ENCODE peak calls at places on chromosome 17, in ten cellular contexts. X is WERI-Rb-1, Y is brain microvascular endothelial cell, D is colonic mucosa, M is adrenal gland, G is H1, H is tibial nerve, Z is sigmoid colon, P is uterus, T is lower lobe of right lung. S is an unnamed sample. For H3K36me3 and H3K27me3, the result is how much of the 10 kb centered on the place peaks cover.

GRCh38 chr17:64063766-64064224 is 43.4 kb upstream of the ICAM2 start:
- DNase-seq in X (peak), Y (peak), D (peak), M (peak), G (peak), H (no peak), Z (peak), P (peak), T (peak), S (peak)

GRCh38 chr17:40023590-40024292 is 8.5 kb downstream of the CSF3 start:
- DNase-seq in X (no peak), Y (no peak), D (peak), M (peak), G (no peak), H (no peak), Z (peak), P (no peak), T (peak), S (peak)

GRCh38 chr17:61839300-61839786 is 24.0 kb downstream of the BRIP1 start:
- DNase-seq in X (no peak), Y (no peak), D (no peak), M (no peak), G (no peak), H (no peak), Z (no peak), P (no peak), T (no peak), S (no peak)

GRCh38 chr17:80198144-80198661 is 21.9 kb downstream of the SGSH start:
- DNase-seq in X (no peak), Y (no peak), D (no peak), M (peak), G (no peak), H (no peak), Z (no peak), P (no peak), T (no peak), S (peak)

GRCh38 chr17:54901230-54901847 is 687 bp downstream of the TOM1L1 start:
- DNase-seq in X (no peak), Y (no peak), D (peak), M (no peak), G (no peak), H (no peak), Z (no peak), P (no peak), T (no peak), S (no peak)

GRCh38 chr17:69501591-69502468 is 87.3 kb downstream of the MAP2K6 start:
- DNase-seq in X (no peak), Y (no peak), D (peak), M (no peak), G (no peak), H (peak), Z (no peak), P (peak), T (no peak), S (peak)

GRCh38 chr17:13480877-13481276 is 120.9 kb downstream of the HS3ST3A1 start:
- DNase-seq in X (no peak), Y (no peak), D (no peak), M (no peak), G (no peak), H (no peak), Z (no peak), P (no peak), T (no peak), S (no peak)

GRCh38 chr17:77644981-77645380 is 313.5 kb upstream of the TNRC6C start:
- DNase-seq in X (peak), Y (no peak), D (no peak), M (no peak), G (no peak), H (no peak), Z (no peak), P (no peak), T (no peak), S (peak)

GRCh38 chr17:56528636-56529170 is 64.8 kb upstream of the NOG start:
- DNase-seq in X (no peak), Y (no peak), D (no peak), M (no peak), G (no peak), H (no peak), Z (no peak), P (no peak), T (no peak), S (no peak)

GRCh38 chr17:58252141-58252540 is 13.8 kb downstream of the LPO start:
- DNase-seq in X (no peak), Y (no peak), D (no peak), M (no peak), G (no peak), H (no peak), Z (no peak), P (no peak), T (no peak), S (peak)

GRCh38 chr17:76879691-76880090 is 11.5 kb downstream of the MGAT5B start:
- DNase-seq in X (no peak), Y (no peak), D (no peak), M (no peak), G (no peak), H (no peak), Z (no peak), P (no peak), T (no peak), S (no peak)

GRCh38 chr17:63611354-63611753 is 10.7 kb downstream of the TACO1 start:
- DNase-seq in X (no peak), Y (no peak), D (no peak), M (no peak), G (no peak), H (no peak), Z (no peak), P (no peak), T (no peak), S (no peak)

GRCh38 chr17:17198281-17198680 is 7.9 kb downstream of the PLD6 start:
- DNase-seq in X (no peak), Y (no peak), D (no peak), M (no peak), G (no peak), H (no peak), Z (no peak), P (no peak), T (no peak), S (no peak)

GRCh38 chr17:77280304-77280910 is 139.6 kb downstream of the SEC14L1 start:
- DNase-seq in X (no peak), Y (no peak), D (peak), M (no peak), G (no peak), H (no peak), Z (no peak), P (no peak), T (no peak), S (peak)

DNA sequence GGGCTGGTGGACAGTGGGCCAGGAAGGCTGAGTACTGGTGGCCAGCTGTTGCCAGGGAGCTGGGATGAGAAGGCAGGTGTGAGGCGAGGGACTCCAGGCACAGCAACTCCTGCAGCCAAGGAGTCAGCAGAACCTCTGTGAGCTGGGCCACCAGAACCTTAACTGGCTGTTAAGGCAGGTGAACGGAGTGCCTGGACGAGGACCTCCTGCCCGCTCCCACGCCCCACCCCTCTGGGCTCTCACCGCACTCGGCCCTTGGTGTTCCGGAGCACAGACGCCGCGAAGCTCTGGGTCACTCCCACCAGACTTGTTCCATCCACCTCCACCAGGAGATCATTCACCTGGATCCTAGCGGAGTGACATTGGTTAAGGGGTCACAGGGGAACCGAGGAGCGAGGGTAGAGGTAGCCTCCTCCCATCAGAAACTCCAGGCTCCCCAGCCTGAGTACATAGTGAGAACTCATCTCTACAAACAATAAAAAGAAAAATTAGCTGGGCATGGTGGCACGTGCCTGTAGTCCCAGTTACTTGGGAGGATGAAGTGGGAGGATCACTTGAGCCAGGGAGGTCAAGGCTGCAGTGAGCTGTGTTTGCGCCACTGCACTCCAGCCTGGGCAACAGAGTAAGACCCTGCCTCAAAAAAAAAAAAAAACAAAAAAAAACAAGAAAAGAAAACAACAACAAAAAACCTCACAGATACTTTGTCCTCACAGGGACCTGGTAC is 9.3 kb downstream of the PPP1R9B start:
- DNase-seq in X (no peak), Y (no peak), D (no peak), M (no peak), G (no peak), H (no peak), Z (no peak), P (no peak), T (no peak), S (no peak)
- H3K36me3 ChIP-seq in X (half or more), Y (half or more), D (under half), M (half or more), G (under half), H (under half), Z (under half), P (under half), T (half or more), S (half or more)

DNA sequence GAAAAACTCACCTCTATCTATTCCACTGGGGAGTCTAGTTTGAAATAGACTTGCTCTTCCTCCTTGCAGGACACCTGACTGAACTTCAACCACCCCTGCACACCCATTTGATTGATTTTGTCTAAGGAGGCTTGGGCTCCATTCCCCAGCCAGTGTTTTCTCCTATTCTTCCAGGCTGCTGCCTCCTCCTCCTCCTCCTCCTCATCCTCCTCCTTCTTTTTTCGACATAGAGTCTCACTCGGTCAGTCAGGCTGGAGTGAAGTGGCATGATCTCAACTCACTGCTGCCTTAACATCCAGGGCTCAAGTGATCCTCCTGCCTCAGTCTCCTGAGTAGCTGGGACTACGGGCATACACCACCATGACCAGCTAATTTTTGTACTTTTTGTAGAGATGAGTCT is 1.8 kb upstream of the DLX4 start:
- DNase-seq in X (no peak), Y (no peak), D (no peak), M (no peak), G (no peak), H (no peak), Z (no peak), P (no peak), T (no peak), S (no peak)
- H3K27me3 ChIP-seq in X (under half), Y (half or more), D (half or more), M (half or more), G (half or more), H (under half), Z (half or more), P (half or more), T (half or more), S (half or more)

GRCh38 chr17:81911277-81911961 is at the start of gene PCYT2:
- DNase-seq in X (peak), Y (peak), D (peak), M (peak), G (no peak), H (peak), Z (peak), P (peak), T (peak), S (peak)

GRCh38 chr17:81911969-81912368 is 770 bp upstream of the PCYT2 start:
- DNase-seq in X (no peak), Y (no peak), D (no peak), M (no peak), G (no peak), H (no peak), Z (no peak), P (no peak), T (no peak), S (no peak)

GRCh38 chr17:81913394-81914102 is 2.3 kb upstream of the PCYT2 start:
- DNase-seq in X (no peak), Y (no peak), D (no peak), M (no peak), G (no peak), H (no peak), Z (no peak), P (no peak), T (no peak), S (no peak)

GRCh38 chr17:81914103-81914850 is 3.1 kb upstream of the PCYT2 start:
- DNase-seq in X (no peak), Y (no peak), D (no peak), M (no peak), G (no peak), H (no peak), Z (peak), P (no peak), T (no peak), S (no peak)

DNA sequence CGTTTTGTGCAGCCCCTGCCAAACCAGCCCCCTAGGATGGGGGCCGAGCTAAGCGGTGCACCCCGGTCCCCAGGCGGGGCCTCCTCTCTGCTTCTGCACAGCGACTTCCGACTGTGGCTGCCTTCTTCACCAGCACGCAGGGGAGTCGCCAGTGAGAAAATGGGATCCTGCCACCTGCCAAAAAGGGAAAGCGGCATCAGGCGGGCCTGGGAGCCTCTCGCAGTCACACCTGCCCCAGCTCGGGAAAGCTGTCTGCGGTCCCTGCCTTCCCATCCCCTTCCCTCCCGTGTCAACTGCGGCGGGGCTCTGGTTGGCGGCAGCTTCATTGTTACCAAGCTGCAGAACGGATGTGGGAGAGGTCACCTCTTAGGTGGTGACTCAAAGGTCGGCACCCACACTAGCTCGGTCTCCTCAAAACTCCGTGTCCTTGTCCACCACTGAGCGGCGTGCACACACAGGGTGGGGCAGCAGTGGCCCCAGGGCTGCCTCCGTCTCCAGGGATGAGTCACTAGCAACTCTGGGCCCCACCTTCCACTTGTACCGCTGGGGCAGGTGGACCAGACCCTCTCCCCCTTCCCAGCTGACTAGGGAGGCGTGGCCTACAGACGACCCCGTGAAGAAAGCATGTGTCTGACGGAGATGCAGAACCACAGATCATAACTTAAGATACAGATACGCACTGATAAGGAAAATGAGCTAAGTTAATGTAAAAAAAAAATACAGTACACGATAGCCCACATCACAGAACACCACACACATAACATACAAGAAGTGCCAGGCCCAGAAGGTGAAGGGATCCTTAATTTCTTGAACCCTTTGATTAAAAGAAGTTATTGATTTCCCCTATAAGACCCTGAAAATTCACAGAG is 1.5 kb upstream of the PCYT2 start:
- DNase-seq in X (no peak), Y (no peak), D (no peak), M (no peak), G (no peak), H (no peak), Z (peak), P (no peak), T (no peak), S (no peak)
- TF ChIP-seq CTCF in X (no peak), Y (no peak), D (no peak), M (no peak), G (no peak), H (no peak), Z (no peak), P (no peak), T (no peak), S (no peak)

DNA sequence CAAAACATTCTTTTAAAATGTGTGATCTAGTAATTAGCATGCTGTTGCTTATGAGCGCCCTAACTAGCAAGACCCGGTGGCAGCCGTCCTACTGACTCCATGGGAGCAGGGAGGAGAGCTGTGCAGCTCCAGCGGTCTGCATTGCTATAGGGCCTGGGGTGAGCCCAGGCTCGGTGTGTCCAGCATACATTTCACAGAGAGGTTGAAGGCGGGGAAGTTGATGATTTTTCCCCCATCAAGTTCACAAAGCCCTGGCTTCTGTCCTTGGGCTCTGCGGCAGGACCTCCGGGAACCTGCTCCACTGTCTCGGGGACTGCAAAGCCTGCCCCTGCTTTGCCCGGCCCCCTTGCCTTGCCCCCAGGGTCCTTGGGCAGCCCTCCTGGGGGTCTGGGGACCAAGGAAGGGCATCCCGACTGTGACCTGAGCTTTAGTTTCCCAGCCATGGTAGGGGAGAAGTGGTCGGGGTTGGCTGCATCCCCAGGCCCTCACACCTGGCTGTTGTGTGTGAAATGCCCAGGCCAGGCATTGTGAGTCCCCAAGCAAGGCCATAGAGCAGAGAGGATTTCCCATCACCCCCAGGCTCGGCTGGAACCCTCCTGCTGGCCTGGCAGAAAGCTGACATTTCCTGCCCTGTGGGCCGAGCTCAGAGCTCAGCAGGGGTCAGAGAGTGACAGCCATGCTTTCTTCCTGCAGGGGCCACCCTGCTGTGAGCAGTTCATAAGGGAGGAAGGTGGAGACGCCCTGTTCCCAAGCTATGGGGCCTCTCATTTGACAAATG is 24.8 kb downstream of the KCNJ12 start:
- DNase-seq in X (no peak), Y (no peak), D (no peak), M (no peak), G (no peak), H (no peak), Z (no peak), P (no peak), T (no peak), S (peak)
- H3K36me3 ChIP-seq in X (under half), Y (under half), D (under half), M (under half), G (under half), H (under half), Z (under half), P (under half), T (under half), S (under half)

GRCh38 chr17:36001109-36001735 is at the start of gene CCL15:
- DNase-seq in X (no peak), Y (no peak), D (peak), M (no peak), G (no peak), H (no peak), Z (no peak), P (no peak), T (no peak), S (no peak)

GRCh38 chr17:36002631-36003030 is 1.3 kb upstream of the CCL15 start:
- DNase-seq in X (no peak), Y (no peak), D (no peak), M (no peak), G (no peak), H (no peak), Z (no peak), P (no peak), T (no peak), S (no peak)

GRCh38 chr17:35998018-35998545 is 3.3 kb downstream of the CCL15 start:
- DNase-seq in X (no peak), Y (no peak), D (no peak), M (no peak), G (no peak), H (no peak), Z (no peak), P (no peak), T (no peak), S (no peak)

GRCh38 chr17:36001862-36002603 is 680 bp upstream of the CCL15 start:
- DNase-seq in X (peak), Y (no peak), D (peak), M (no peak), G (no peak), H (no peak), Z (no peak), P (no peak), T (peak), S (no peak)

GRCh38 chr17:36000730-36001108 is 634 bp downstream of the CCL15 start:
- DNase-seq in X (no peak), Y (no peak), D (peak), M (no peak), G (no peak), H (no peak), Z (no peak), P (no peak), T (no peak), S (peak)
- H3K27me3 ChIP-seq in X (under half), Y (under half), D (under half), M (under half), G (under half), H (under half), Z (under half), P (under half), T (under half), S (half or more)

GRCh38 chr17:43021739-43022512 is at the start of gene VAT1:
- DNase-seq in X (peak), Y (peak), D (peak), M (peak), G (no peak), H (peak), Z (peak), P (peak), T (peak), S (peak)
- TF ChIP-seq CTCF in X (peak), Y (no peak), D (no peak), M (no peak), G (peak), H (no peak), Z (no peak), P (no peak), T (no peak), S (peak)

DNA sequence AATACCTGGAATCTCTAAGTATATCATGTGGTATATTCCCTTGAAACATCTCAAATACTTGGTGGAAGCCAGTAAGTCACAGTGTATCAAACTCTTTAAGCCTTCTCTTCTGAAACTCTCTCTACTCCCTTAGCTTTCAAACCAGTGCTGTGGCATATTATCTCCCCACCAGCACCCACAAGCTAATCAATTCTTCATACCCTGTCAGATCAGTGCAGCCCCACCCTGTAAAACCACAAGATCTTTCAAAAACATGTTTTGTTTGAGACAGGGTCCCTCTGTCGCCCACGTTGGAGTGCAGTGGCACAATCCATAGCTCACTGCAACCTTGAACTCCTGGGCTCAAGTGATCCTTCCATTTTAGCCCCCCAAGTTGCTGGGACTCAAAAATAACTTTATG is 91.6 kb upstream of the C17orf78 start:
- DNase-seq in X (no peak), Y (no peak), D (no peak), M (no peak), G (no peak), H (no peak), Z (no peak), P (no peak), T (no peak), S (no peak)
- H3K36me3 ChIP-seq in X (under half), Y (under half), D (under half), M (under half), G (under half), H (under half), Z (under half), P (under half), T (under half), S (under half)

S was measured in endodermal cell.